ENCODE peak calls at places on chromosomes 5 and 9, in seven cellular contexts. A is endothelial cell; J is activated CD4-positive, alpha-beta T cell treated with anti-CD3 and anti-CD28 coated beads for 4 hours; M is GM23338; L is GM12878; Y is iris pigment epithelial cell; V is brain pericyte. F is an unnamed sample.

GRCh38 chr5:89241186-89241585 is 358.2 kb upstream of the MEF2C start:
- DNase-seq in V (no peak), M (no peak), A (no peak), L (no peak), J (no peak), Y (peak), F (no peak)

GRCh38 chr5:151223447-151224264 is at the start of gene CCDC69:
- DNase-seq in L (no peak), J (peak), A (peak), V (no peak), M (peak), Y (peak), F (peak)

GRCh38 chr5:133998807-133999206 is 6.0 kb downstream of the VDAC1 start:
- DNase-seq in L (no peak), A (no peak), Y (no peak), M (peak), J (no peak), V (no peak), F (no peak)

GRCh38 chr5:146796911-146797310 is 81.6 kb downstream of the PPP2R2B start:
- DNase-seq in A (no peak), L (no peak), V (no peak), J (no peak), M (no peak), Y (no peak), F (no peak)

GRCh38 chr9:131185924-131186323 is 60.5 kb downstream of the NUP214 start:
- DNase-seq in M (no peak), V (no peak), A (no peak), J (no peak), L (no peak), Y (no peak), F (no peak)

GRCh38 chr5:56640763-56641406 is 174.5 kb upstream of the MAP3K1 start:
- DNase-seq in J (no peak), L (no peak), A (no peak), M (no peak), Y (no peak), V (no peak), F (peak)

GRCh38 chr9:33044677-33045282 is 19.7 kb downstream of the DNAJA1 start:
- DNase-seq in L (no peak), M (peak), A (peak), Y (peak), V (no peak), J (no peak), F (no peak)

GRCh38 chr5:40374853-40375252 is 304.9 kb upstream of the PTGER4 start:
- DNase-seq in L (no peak), Y (no peak), V (no peak), A (no peak), M (no peak), J (no peak), F (no peak)

GRCh38 chr5:12354686-12355085 is 450.4 kb upstream of the CTNND2 start:
- DNase-seq in Y (no peak), J (no peak), A (no peak), M (peak), L (no peak), V (no peak), F (no peak)

GRCh38 chr9:110520120-110520701 is 59.3 kb downstream of the SVEP1 start:
- DNase-seq in A (no peak), Y (peak), L (no peak), M (no peak), V (peak), J (no peak), F (no peak)

GRCh38 chr9:78132688-78133033 is 101.0 kb upstream of the GNAQ start:
- DNase-seq in J (no peak), L (no peak), A (no peak), V (no peak), M (no peak), Y (peak), F (no peak)

GRCh38 chr9:125476645-125477044 is 215.0 kb downstream of the GAPVD1 start:
- DNase-seq in M (peak), Y (no peak), L (no peak), A (no peak), V (no peak), J (no peak), F (no peak)

GRCh38 chr5:109028608-109029299 is 281.1 kb downstream of the FER start:
- DNase-seq in A (no peak), V (no peak), Y (peak), L (no peak), M (no peak), J (no peak), F (no peak)

GRCh38 chr9:127828262-127829031 is 25.8 kb downstream of the FPGS start:
- DNase-seq in A (peak), V (no peak), J (no peak), M (peak), Y (peak), L (no peak), F (peak)

GRCh38 chr5:159096555-159097460 is 2.9 kb downstream of the EBF1 start:
- DNase-seq in A (peak), J (no peak), M (peak), Y (no peak), V (no peak), L (no peak), F (no peak)

GRCh38 chr5:72947523-72947922 is 8.3 kb upstream of the FCHO2 start:
- DNase-seq in M (no peak), J (no peak), V (no peak), Y (no peak), L (no peak), A (no peak), F (no peak)

GRCh38 chr5:147417133-147417813 is 92.6 kb downstream of the DPYSL3 start:
- DNase-seq in J (no peak), A (no peak), Y (peak), L (no peak), V (no peak), M (no peak), F (no peak)

GRCh38 chr5:139543423-139543991 is 17.6 kb upstream of the UBE2D2 start:
- DNase-seq in M (peak), J (peak), L (no peak), Y (peak), A (peak), V (no peak), F (peak)

GRCh38 chr5:141746395-141746794 is 64.4 kb upstream of the ARAP3 start:
- DNase-seq in Y (no peak), M (no peak), J (no peak), A (no peak), L (no peak), V (no peak), F (no peak)

GRCh38 chr5:54905942-54906537 is 79.4 kb downstream of the ESM1 start:
- DNase-seq in L (no peak), V (no peak), Y (peak), A (peak), J (peak), M (peak), F (no peak)

GRCh38 chr9:81145331-81145963 is 543.9 kb downstream of the TLE1 start:
- DNase-seq in J (no peak), A (no peak), M (no peak), Y (peak), L (no peak), V (no peak), F (no peak)

GRCh38 chr9:94802795-94803194 is 76.3 kb downstream of the AOPEP start:
- DNase-seq in J (no peak), M (no peak), A (no peak), Y (peak), L (peak), V (no peak), F (no peak)

GRCh38 chr5:105504-106080 is 13.6 kb downstream of the PLEKHG4B start:
- DNase-seq in V (no peak), M (no peak), Y (no peak), J (no peak), A (no peak), L (no peak), F (no peak)

GRCh38 chr9:134955156-134955555 is 37.4 kb upstream of the FCN1 start:
- DNase-seq in V (no peak), Y (no peak), L (no peak), J (no peak), A (no peak), M (no peak), F (peak)

F was measured in cardiac septum.